ENCODE peak calls at places on chromosomes 12 and 14, in nine cellular contexts. A is A673, C is uterus, U is testis, J is heart left ventricle, Y is K562, T is MM.1S, D is Peyer's patch, O is adipocyte. F is an unnamed sample.
A peak's percentile ranks its signal among the peaks of the same experiment; 100 is the strongest.

GRCh38 chr14:77037886-77038511 is 9.5 kb upstream of the IRF2BPL start:
- DNase-seq in D (no peak), C (peak; percentile 68), Y (no peak), T (no peak), A (no peak), J (no peak), U (no peak), O (peak; percentile 59), F (peak; percentile 66)

GRCh38 chr14:55313480-55313879 is 42.3 kb downstream of the FBXO34 start:
- DNase-seq in U (no peak), J (no peak), Y (no peak), A (no peak), C (no peak), T (no peak), D (no peak), O (no peak), F (no peak)

GRCh38 chr14:95407342-95407741 is 87.6 kb upstream of the CLMN start:
- DNase-seq in O (no peak), U (no peak), C (peak; percentile 35), Y (no peak), D (no peak), J (no peak), T (no peak), A (no peak), F (no peak)

GRCh38 chr14:69535230-69535848 is 39.3 kb downstream of the CCDC177 start:
- DNase-seq in J (peak; percentile 40), A (peak; percentile 66), O (peak; percentile 78), D (no peak), T (no peak), Y (peak; percentile 28), U (peak; percentile 40), C (no peak), F (no peak)

GRCh38 chr14:101408077-101408831 is 153.0 kb upstream of the DIO3 start:
- DNase-seq in T (no peak), O (peak; percentile 82), J (no peak), U (no peak), A (no peak), C (peak; percentile 67), D (no peak), Y (no peak), F (no peak)

GRCh38 chr12:6632026-6632978 is 3.5 kb downstream of the LPAR5 start:
- DNase-seq in U (peak; percentile 47), Y (peak; percentile 44), J (peak; percentile 34), T (no peak), D (no peak), A (peak; percentile 54), C (no peak), O (no peak), F (peak; percentile 56)

GRCh38 chr12:107612508-107612907 is 73.1 kb upstream of the PWP1 start:
- DNase-seq in C (no peak), A (no peak), T (no peak), D (no peak), J (no peak), U (no peak), Y (no peak), O (no peak), F (no peak)

GRCh38 chr14:86013663-86014062 is 483.7 kb downstream of the FLRT2 start:
- DNase-seq in T (no peak), Y (no peak), C (no peak), O (no peak), U (no peak), D (no peak), A (no peak), J (no peak), F (no peak)

GRCh38 chr12:115341442-115341841 is 657.5 kb upstream of the TBX3 start:
- DNase-seq in C (peak; percentile 93), A (peak; percentile 28), D (no peak), Y (no peak), U (peak; percentile 25), T (no peak), J (peak; percentile 66), O (peak; percentile 97), F (no peak)

GRCh38 chr12:116735951-116736599 is 1.8 kb downstream of the SPRING1 start:
- DNase-seq in J (no peak), U (no peak), T (no peak), C (no peak), Y (peak; percentile 16), D (no peak), A (no peak), O (no peak), F (no peak)

GRCh38 chr12:101675555-101675954 is 21.9 kb upstream of the CHPT1 start:
- DNase-seq in T (no peak), A (no peak), O (no peak), J (no peak), U (no peak), D (no peak), C (no peak), Y (no peak), F (no peak)

GRCh38 chr14:98728024-98728423 is 544.0 kb downstream of the BCL11B start:
- DNase-seq in Y (no peak), D (no peak), U (no peak), A (no peak), T (no peak), C (no peak), J (no peak), O (no peak), F (no peak)
- H3K4me3 ChIP-seq in Y (no peak overlapping the region), D (no peak overlapping the region), U (no peak overlapping the region), A (no peak overlapping the region), T (no peak overlapping the region), C (no peak overlapping the region), J (no peak overlapping the region), O (no peak overlapping the region), F (no peak overlapping the region)

GRCh38 chr12:94174576-94174975 is 26.2 kb downstream of the PLXNC1 start:
- DNase-seq in U (no peak), D (no peak), O (no peak), T (peak; percentile 51), Y (no peak), J (peak; percentile 39), C (no peak), A (no peak), F (peak; percentile 22)
- H3K4me1 ChIP-seq in U (no peaks in the 10 kb centered on the region), D (no peaks in the 10 kb centered on the region), O (peaks cover 7% of the 10 kb centered on the region), T (peaks cover 68% of the 10 kb centered on the region), Y (no peaks in the 10 kb centered on the region), J (peaks cover 2% of the 10 kb centered on the region), C (no peaks in the 10 kb centered on the region), A (no peaks in the 10 kb centered on the region), F (peaks cover 36% of the 10 kb centered on the region)

DNA sequence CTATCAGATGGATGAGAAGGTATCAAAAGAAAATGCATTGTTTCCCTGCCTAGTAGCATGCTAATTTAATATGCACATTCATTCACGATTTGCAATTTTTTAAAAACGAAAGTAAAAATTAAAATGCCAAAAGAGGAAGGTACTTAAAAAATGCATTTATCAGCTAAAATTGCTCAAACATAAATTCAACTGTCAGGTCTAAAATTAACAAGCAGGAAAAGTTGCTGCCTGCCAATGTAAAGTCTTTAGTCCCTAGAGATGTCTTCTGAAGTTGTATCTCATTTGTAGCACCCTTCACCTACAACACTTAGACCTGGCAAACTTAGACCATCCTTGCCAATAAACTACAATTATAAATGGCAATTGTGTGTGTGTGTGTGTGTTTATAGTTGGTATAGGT is 7.8 kb downstream of the ATF7 start:
- DNase-seq in A (peak; percentile 40), U (no peak), T (peak; percentile 46), C (no peak), D (no peak), O (no peak), J (no peak), Y (no peak), F (no peak)
- H3K4me3 ChIP-seq in A (peak overlapping the region; percentile 32), U (no peak overlapping the region), T (peak overlapping the region; percentile 26), C (no peak overlapping the region), D (no peak overlapping the region), O (peak overlapping the region; percentile 75), J (peak overlapping the region; percentile 17), Y (peak overlapping the region; percentile 11), F (peak overlapping the region; percentile 13)

GRCh38 chr12:19206493-19207077 is 77.1 kb downstream of the PLEKHA5 start:
- DNase-seq in D (no peak), U (no peak), A (no peak), C (no peak), O (no peak), Y (no peak), T (no peak), J (no peak), F (no peak)

GRCh38 chr12:19212245-19212644 is 82.7 kb downstream of the PLEKHA5 start:
- DNase-seq in J (no peak), Y (no peak), A (no peak), C (no peak), U (no peak), D (no peak), T (no peak), O (no peak), F (no peak)

GRCh38 chr12:19209636-19210035 is 80.1 kb downstream of the PLEKHA5 start:
- DNase-seq in U (no peak), A (no peak), J (no peak), Y (no peak), D (no peak), C (no peak), T (no peak), O (no peak), F (no peak)

GRCh38 chr12:19208456-19208855 is 78.9 kb downstream of the PLEKHA5 start:
- DNase-seq in U (no peak), A (no peak), Y (no peak), O (no peak), T (no peak), D (no peak), C (no peak), J (no peak), F (no peak)

DNA sequence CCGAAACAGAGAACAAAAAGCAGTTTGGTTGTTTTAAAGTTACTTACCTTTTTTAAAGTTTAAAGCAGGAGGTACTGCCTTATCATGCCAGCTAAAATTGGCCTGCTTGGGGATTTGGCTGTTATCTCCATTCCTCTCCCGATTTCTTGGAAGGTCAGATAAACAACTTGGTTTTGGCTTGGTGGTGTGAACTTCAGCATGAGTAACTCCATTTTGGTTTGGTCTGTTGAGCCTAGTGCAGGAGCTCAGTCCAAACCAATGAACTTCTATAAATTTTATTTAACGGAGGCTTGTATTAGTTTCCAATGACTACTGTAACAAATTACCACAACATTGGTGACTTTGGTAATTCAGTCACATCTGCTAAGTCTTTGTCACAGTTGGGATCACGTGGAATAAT is 82.3 kb downstream of the PLEKHA5 start:
- DNase-seq in U (no peak), O (no peak), J (no peak), A (no peak), T (no peak), Y (no peak), C (no peak), D (no peak), F (no peak)
- H3K4me1 ChIP-seq in U (no peaks in the 10 kb centered on the region), O (peaks cover 11% of the 10 kb centered on the region), J (peaks cover 5% of the 10 kb centered on the region), A (no peaks in the 10 kb centered on the region), T (peaks cover 7% of the 10 kb centered on the region), Y (no peaks in the 10 kb centered on the region), C (peaks cover under 1% of the 10 kb centered on the region), D (no peaks in the 10 kb centered on the region), F (no peaks in the 10 kb centered on the region)

GRCh38 chr14:75282166-75282547 is 3.5 kb downstream of the FOS start:
- DNase-seq in D (no peak), Y (no peak), U (no peak), C (no peak), O (peak; percentile 84), T (no peak), J (no peak), A (no peak), F (peak; percentile 47)
- H3K4me3 ChIP-seq in D (peak overlapping the region; percentile 20), Y (no peak overlapping the region), U (no peak overlapping the region), C (no peak overlapping the region), O (no peak overlapping the region), T (no peak overlapping the region), J (peak overlapping the region; percentile 80), A (no peak overlapping the region), F (no peak overlapping the region)

F was measured in CD8-positive, alpha-beta memory T cell.